ENCODE peak calls at places on chromosomes 11 and 22, in four cellular contexts. One of them, this sample, is unnamed.

GRCh38 chr11:57556041-57556440 is 11.4 kb downstream of the UBE2L6 start:
- DNase-seq in naive thymus-derived CD4-positive, alpha-beta T cell: no peak
- DNase-seq in NT2/D1: no peak
- DNase-seq in neuronal stem cell: no peak
- DNase-seq in this sample: no peak

GRCh38 chr11:126150256-126150655 is 61.2 kb downstream of the RPUSD4 start:
- DNase-seq in naive thymus-derived CD4-positive, alpha-beta T cell: no peak
- DNase-seq in NT2/D1: no peak
- DNase-seq in neuronal stem cell: no peak
- DNase-seq in this sample: no peak

GRCh38 chr11:16832193-16832539 is 93.7 kb downstream of the C11orf58 start:
- DNase-seq in naive thymus-derived CD4-positive, alpha-beta T cell: no peak
- DNase-seq in NT2/D1: no peak
- DNase-seq in neuronal stem cell: no peak
- DNase-seq in this sample: no peak

GRCh38 chr11:109697140-109697843 is 275.3 kb downstream of the C11orf87 start:
- DNase-seq in naive thymus-derived CD4-positive, alpha-beta T cell: no peak
- DNase-seq in NT2/D1: peak; percentile 56
- DNase-seq in neuronal stem cell: peak; percentile 18
- DNase-seq in this sample: peak; percentile 1

GRCh38 chr11:68372625-68373024 is 60.2 kb downstream of the LRP5 start:
- DNase-seq in naive thymus-derived CD4-positive, alpha-beta T cell: no peak
- DNase-seq in NT2/D1: no peak
- DNase-seq in neuronal stem cell: no peak
- DNase-seq in this sample: no peak

GRCh38 chr11:76606102-76606793 is 64.3 kb downstream of the LRRC32 start:
- DNase-seq in naive thymus-derived CD4-positive, alpha-beta T cell: peak; percentile 12
- DNase-seq in NT2/D1: no peak
- DNase-seq in neuronal stem cell: no peak
- DNase-seq in this sample: no peak

GRCh38 chr22:46373166-46373565 is 37.7 kb downstream of the TRMU start:
- DNase-seq in naive thymus-derived CD4-positive, alpha-beta T cell: no peak
- DNase-seq in NT2/D1: no peak
- DNase-seq in neuronal stem cell: no peak
- DNase-seq in this sample: no peak

GRCh38 chr11:62242021-62242420 is at the start of gene SCGB1D2:
- DNase-seq in naive thymus-derived CD4-positive, alpha-beta T cell: no peak
- DNase-seq in NT2/D1: peak; percentile 15
- DNase-seq in neuronal stem cell: no peak
- DNase-seq in this sample: no peak

GRCh38 chr11:62555464-62556092 is 9.0 kb upstream of the AHNAK start:
- DNase-seq in naive thymus-derived CD4-positive, alpha-beta T cell: peak; percentile 67
- DNase-seq in NT2/D1: no peak
- DNase-seq in neuronal stem cell: no peak
- DNase-seq in this sample: no peak

GRCh38 chr11:16883179-16883578 is 131.0 kb downstream of the PLEKHA7 start:
- DNase-seq in naive thymus-derived CD4-positive, alpha-beta T cell: no peak
- DNase-seq in NT2/D1: no peak
- DNase-seq in neuronal stem cell: no peak
- DNase-seq in this sample: no peak

GRCh38 chr22:39967996-39968968 is 8.1 kb downstream of the TMA7B start:
- DNase-seq in naive thymus-derived CD4-positive, alpha-beta T cell: no peak
- DNase-seq in NT2/D1: peak; percentile 18
- DNase-seq in neuronal stem cell: peak; percentile 41
- DNase-seq in this sample: peak; percentile 68

GRCh38 chr11:5674391-5674790 is 10.5 kb downstream of the TRIM5 start:
- DNase-seq in naive thymus-derived CD4-positive, alpha-beta T cell: no peak
- DNase-seq in NT2/D1: no peak
- DNase-seq in neuronal stem cell: no peak
- DNase-seq in this sample: no peak

GRCh38 chr11:6481924-6482275 is 599 bp downstream of the TIMM10B start:
- DNase-seq in naive thymus-derived CD4-positive, alpha-beta T cell: no peak
- DNase-seq in NT2/D1: no peak
- DNase-seq in neuronal stem cell: no peak
- DNase-seq in this sample: no peak

GRCh38 chr11:21411114-21411513 is 741.7 kb downstream of the NELL1 start:
- DNase-seq in naive thymus-derived CD4-positive, alpha-beta T cell: no peak
- DNase-seq in NT2/D1: no peak
- DNase-seq in neuronal stem cell: no peak
- DNase-seq in this sample: no peak

GRCh38 chr11:46044601-46045000 is 76.7 kb downstream of the PHF21A start:
- DNase-seq in naive thymus-derived CD4-positive, alpha-beta T cell: no peak
- DNase-seq in NT2/D1: no peak
- DNase-seq in neuronal stem cell: no peak
- DNase-seq in this sample: no peak

GRCh38 chr11:35141538-35141937 is 2.6 kb downstream of the CD44 start:
- DNase-seq in naive thymus-derived CD4-positive, alpha-beta T cell: no peak
- DNase-seq in NT2/D1: no peak
- DNase-seq in neuronal stem cell: no peak
- DNase-seq in this sample: no peak

GRCh38 chr22:37058917-37059701 is 7.6 kb downstream of the KCTD17 start:
- DNase-seq in naive thymus-derived CD4-positive, alpha-beta T cell: no peak
- DNase-seq in NT2/D1: no peak
- DNase-seq in neuronal stem cell: no peak
- DNase-seq in this sample: no peak

GRCh38 chr11:88689548-88690240 is 352.2 kb upstream of the CTSC start:
- DNase-seq in naive thymus-derived CD4-positive, alpha-beta T cell: no peak
- DNase-seq in NT2/D1: no peak
- DNase-seq in neuronal stem cell: no peak
- DNase-seq in this sample: no peak

GRCh38 chr22:23072035-23072910 is 2.0 kb downstream of the GNAZ start:
- DNase-seq in naive thymus-derived CD4-positive, alpha-beta T cell: no peak
- DNase-seq in NT2/D1: no peak
- DNase-seq in neuronal stem cell: no peak
- DNase-seq in this sample: peak; percentile 86

GRCh38 chr11:1450958-1451710 is 35.4 kb downstream of the MOB2 start:
- DNase-seq in naive thymus-derived CD4-positive, alpha-beta T cell: no peak
- DNase-seq in NT2/D1: no peak
- DNase-seq in neuronal stem cell: no peak
- DNase-seq in this sample: no peak

GRCh38 chr11:67002921-67003411 is 20.0 kb upstream of the SYT12 start:
- DNase-seq in naive thymus-derived CD4-positive, alpha-beta T cell: no peak
- DNase-seq in NT2/D1: no peak
- DNase-seq in neuronal stem cell: no peak
- DNase-seq in this sample: no peak

GRCh38 chr22:50468626-50469025 is 6.2 kb downstream of the SBF1 start:
- DNase-seq in naive thymus-derived CD4-positive, alpha-beta T cell: no peak
- DNase-seq in NT2/D1: no peak
- DNase-seq in neuronal stem cell: no peak
- DNase-seq in this sample: no peak

GRCh38 chr11:132111341-132111740 is 740.9 kb downstream of the NTM start:
- DNase-seq in naive thymus-derived CD4-positive, alpha-beta T cell: no peak
- DNase-seq in NT2/D1: no peak
- DNase-seq in neuronal stem cell: no peak
- DNase-seq in this sample: no peak

GRCh38 chr11:129278586-129279319 is 86.6 kb upstream of the ARHGAP32 start:
- DNase-seq in naive thymus-derived CD4-positive, alpha-beta T cell: peak; percentile 49
- DNase-seq in NT2/D1: no peak
- DNase-seq in neuronal stem cell: peak; percentile 18
- DNase-seq in this sample: no peak

GRCh38 chr11:79783833-79784232 is 343.0 kb upstream of the TENM4 start:
- DNase-seq in naive thymus-derived CD4-positive, alpha-beta T cell: no peak
- DNase-seq in NT2/D1: no peak
- DNase-seq in neuronal stem cell: no peak
- DNase-seq in this sample: no peak

GRCh38 chr11:27700351-27701261 is at the start of gene BDNF:
- DNase-seq in naive thymus-derived CD4-positive, alpha-beta T cell: no peak
- DNase-seq in NT2/D1: no peak
- DNase-seq in neuronal stem cell: peak; percentile 45
- DNase-seq in this sample: peak; percentile 69

GRCh38 chr11:119699227-119699626 is 29.8 kb downstream of the NECTIN1 start:
- DNase-seq in naive thymus-derived CD4-positive, alpha-beta T cell: no peak
- DNase-seq in NT2/D1: no peak
- DNase-seq in neuronal stem cell: no peak
- DNase-seq in this sample: no peak

GRCh38 chr22:32378703-32379272 is 21.1 kb downstream of the RFPL3 start:
- DNase-seq in naive thymus-derived CD4-positive, alpha-beta T cell: no peak
- DNase-seq in NT2/D1: peak; percentile 46
- DNase-seq in neuronal stem cell: peak; percentile 53
- DNase-seq in this sample: peak; percentile 26

GRCh38 chr22:44486538-44486937 is 11.5 kb downstream of the RTL6 start:
- DNase-seq in naive thymus-derived CD4-positive, alpha-beta T cell: no peak
- DNase-seq in NT2/D1: no peak
- DNase-seq in neuronal stem cell: no peak
- DNase-seq in this sample: peak; percentile 19

GRCh38 chr11:118744001-118744400 is 47.0 kb downstream of the DDX6 start:
- DNase-seq in naive thymus-derived CD4-positive, alpha-beta T cell: no peak
- DNase-seq in NT2/D1: no peak
- DNase-seq in neuronal stem cell: no peak
- DNase-seq in this sample: no peak

GRCh38 chr11:17931595-17931994 is 81.3 kb downstream of the SERGEF start:
- DNase-seq in naive thymus-derived CD4-positive, alpha-beta T cell: no peak
- DNase-seq in NT2/D1: peak; percentile 78
- DNase-seq in neuronal stem cell: no peak
- DNase-seq in this sample: no peak

GRCh38 chr11:82988936-82989627 is 82.6 kb downstream of the RAB30 start:
- DNase-seq in naive thymus-derived CD4-positive, alpha-beta T cell: no peak
- DNase-seq in NT2/D1: no peak
- DNase-seq in neuronal stem cell: no peak
- DNase-seq in this sample: no peak

GRCh38 chr22:39443416-39443815 is 13.4 kb upstream of the MGAT3 start:
- DNase-seq in naive thymus-derived CD4-positive, alpha-beta T cell: no peak
- DNase-seq in NT2/D1: no peak
- DNase-seq in neuronal stem cell: no peak
- DNase-seq in this sample: no peak

GRCh38 chr22:49182416-49182815 is 645.3 kb downstream of the BRD1 start:
- DNase-seq in naive thymus-derived CD4-positive, alpha-beta T cell: no peak
- DNase-seq in NT2/D1: no peak
- DNase-seq in neuronal stem cell: no peak
- DNase-seq in this sample: no peak

GRCh38 chr22:49185312-49185969 is 642.2 kb downstream of the BRD1 start:
- DNase-seq in naive thymus-derived CD4-positive, alpha-beta T cell: no peak
- DNase-seq in NT2/D1: no peak
- DNase-seq in neuronal stem cell: no peak
- DNase-seq in this sample: no peak

GRCh38 chr22:49183208-49183825 is 644.4 kb downstream of the BRD1 start:
- DNase-seq in naive thymus-derived CD4-positive, alpha-beta T cell: no peak
- DNase-seq in NT2/D1: no peak
- DNase-seq in neuronal stem cell: no peak
- DNase-seq in this sample: no peak

GRCh38 chr22:49184736-49185135 is 642.9 kb downstream of the BRD1 start:
- DNase-seq in naive thymus-derived CD4-positive, alpha-beta T cell: no peak
- DNase-seq in NT2/D1: no peak
- DNase-seq in neuronal stem cell: no peak
- DNase-seq in this sample: no peak

GRCh38 chr22:49183826-49184216 is 643.9 kb downstream of the BRD1 start:
- DNase-seq in naive thymus-derived CD4-positive, alpha-beta T cell: no peak
- DNase-seq in NT2/D1: no peak
- DNase-seq in neuronal stem cell: no peak
- DNase-seq in this sample: no peak
- H3K9me3 ChIP-seq in naive thymus-derived CD4-positive, alpha-beta T cell: no peaks in the 10 kb centered on the region
- H3K9me3 ChIP-seq in NT2/D1: peaks cover 4% of the 10 kb centered on the region
- H3K9me3 ChIP-seq in neuronal stem cell: no peaks in the 10 kb centered on the region
- H3K9me3 ChIP-seq in this sample: peaks cover 11% of the 10 kb centered on the region

GRCh38 chr22:49464024-49464423 is 363.6 kb downstream of the BRD1 start:
- DNase-seq in naive thymus-derived CD4-positive, alpha-beta T cell: no peak
- DNase-seq in NT2/D1: no peak
- DNase-seq in neuronal stem cell: no peak
- DNase-seq in this sample: no peak
- H3K9me3 ChIP-seq in naive thymus-derived CD4-positive, alpha-beta T cell: no peaks in the 10 kb centered on the region
- H3K9me3 ChIP-seq in NT2/D1: no peaks in the 10 kb centered on the region
- H3K9me3 ChIP-seq in neuronal stem cell: no peaks in the 10 kb centered on the region
- H3K9me3 ChIP-seq in this sample: peaks cover 6% of the 10 kb centered on the region

GRCh38 chr11:81422402-81422801 is 1311.3 kb downstream of the FAM181B start:
- DNase-seq in naive thymus-derived CD4-positive, alpha-beta T cell: no peak
- DNase-seq in NT2/D1: no peak
- DNase-seq in neuronal stem cell: no peak
- DNase-seq in this sample: no peak

GRCh38 chr11:81420668-81421550 is 1312.8 kb downstream of the FAM181B start:
- DNase-seq in naive thymus-derived CD4-positive, alpha-beta T cell: no peak
- DNase-seq in NT2/D1: peak; percentile 79
- DNase-seq in neuronal stem cell: peak; percentile 15
- DNase-seq in this sample: no peak
- H3K9me3 ChIP-seq in naive thymus-derived CD4-positive, alpha-beta T cell: no peaks in the 10 kb centered on the region
- H3K9me3 ChIP-seq in NT2/D1: no peaks in the 10 kb centered on the region
- H3K9me3 ChIP-seq in neuronal stem cell: no peaks in the 10 kb centered on the region
- H3K9me3 ChIP-seq in this sample: no peaks in the 10 kb centered on the region

DNA sequence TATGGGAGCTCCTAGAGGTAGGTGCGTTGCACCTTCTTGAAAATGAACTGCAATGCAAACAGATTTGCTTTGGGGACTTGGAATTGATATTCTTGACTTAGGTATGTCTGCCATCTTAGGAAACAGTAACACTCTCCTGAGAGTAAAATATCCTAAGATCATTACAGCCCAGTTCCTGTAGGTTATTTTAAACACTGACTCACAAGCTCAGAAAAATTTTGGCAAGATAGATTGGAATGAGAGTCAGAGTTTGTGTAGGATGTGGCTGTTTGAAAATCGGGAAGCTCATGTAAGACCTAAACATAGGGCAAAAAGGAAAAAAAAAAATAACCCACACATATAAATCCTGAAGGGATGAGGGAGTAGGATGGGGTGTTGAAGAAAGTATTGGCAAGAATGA is 377.0 kb upstream of the LRRC4C start:
- DNase-seq in naive thymus-derived CD4-positive, alpha-beta T cell: no peak
- DNase-seq in NT2/D1: no peak
- DNase-seq in neuronal stem cell: no peak
- DNase-seq in this sample: no peak
- H3K9me3 ChIP-seq in naive thymus-derived CD4-positive, alpha-beta T cell: no peaks in the 10 kb centered on the region
- H3K9me3 ChIP-seq in NT2/D1: peaks cover 6% of the 10 kb centered on the region
- H3K9me3 ChIP-seq in neuronal stem cell: no peaks in the 10 kb centered on the region
- H3K9me3 ChIP-seq in this sample: no peaks in the 10 kb centered on the region

DNA sequence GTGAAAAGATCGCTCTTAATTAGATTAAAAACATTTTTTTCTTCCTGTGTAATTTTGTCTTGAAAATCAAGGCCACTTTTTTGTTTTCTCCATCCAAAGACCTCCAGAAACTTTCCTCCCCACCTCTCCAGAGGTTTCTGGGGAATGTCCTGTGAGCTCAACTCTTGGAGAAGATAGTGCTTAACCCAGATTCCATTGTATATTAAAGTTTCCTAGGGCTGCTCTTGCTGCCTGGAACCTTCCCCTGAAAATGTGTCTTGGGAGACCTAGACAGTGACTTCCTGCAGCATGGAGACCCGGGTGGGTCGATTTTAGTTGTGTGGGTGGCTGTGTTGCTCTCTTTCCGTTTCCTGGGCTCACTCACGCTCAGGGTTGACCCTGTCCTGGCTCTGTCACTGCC is 47.4 kb downstream of the KCNQ1OT1 start:
- DNase-seq in naive thymus-derived CD4-positive, alpha-beta T cell: no peak
- DNase-seq in NT2/D1: no peak
- DNase-seq in neuronal stem cell: no peak
- DNase-seq in this sample: no peak
- H3K9me3 ChIP-seq in naive thymus-derived CD4-positive, alpha-beta T cell: peaks cover 5% of the 10 kb centered on the region
- H3K9me3 ChIP-seq in NT2/D1: peaks cover 42% of the 10 kb centered on the region
- H3K9me3 ChIP-seq in neuronal stem cell: peaks cover 45% of the 10 kb centered on the region
- H3K9me3 ChIP-seq in this sample: peaks cover 46% of the 10 kb centered on the region